ENCODE peak calls at places on chromosome 1, in nine cellular contexts. E is IMR-90, F is lower leg skin, Y is adrenal gland, G is stomach, C is heart left ventricle, A is K562, H is suprapubic skin, L is prostate gland. B is an unnamed sample.

GRCh38 chr1:153535664-153536585 is at the start of gene S100A6:
- DNase-seq in A (no peak), L (peak; percentile 82), G (peak; percentile 81), E (peak; percentile 89), H (peak; percentile 96), F (peak; percentile 90), C (peak; percentile 93), Y (peak; percentile 81), B (peak; percentile 83)

GRCh38 chr1:12565966-12566352 is 52.1 kb downstream of the DHRS3 start:
- DNase-seq in L (no peak), G (no peak), F (no peak), A (no peak), C (peak; percentile 28), H (no peak), E (no peak), Y (no peak), B (no peak)

GRCh38 chr1:53638641-53639035 is 100.3 kb downstream of the GLIS1 start:
- DNase-seq in F (no peak), Y (no peak), H (peak; percentile 55), A (no peak), E (no peak), G (peak; percentile 24), L (no peak), C (no peak), B (no peak)

GRCh38 chr1:32619701-32620485 is 30.5 kb downstream of the ZBTB8OS start:
- DNase-seq in A (no peak), H (no peak), Y (no peak), L (no peak), F (no peak), E (peak; percentile 29), C (no peak), G (no peak), B (no peak)

GRCh38 chr1:2975466-2976179 is 45.6 kb upstream of the ACTRT2 start:
- DNase-seq in H (peak; percentile 39), Y (no peak), L (no peak), E (no peak), G (peak; percentile 22), A (no peak), C (no peak), F (no peak), B (no peak)

GRCh38 chr1:212450331-212450881 is 17.7 kb downstream of the NENF start:
- DNase-seq in C (peak; percentile 71), E (no peak), Y (no peak), G (no peak), F (no peak), L (no peak), A (no peak), H (no peak), B (no peak)

GRCh38 chr1:204242920-204243319 is 29.1 kb upstream of the GOLT1A start:
- DNase-seq in H (no peak), C (no peak), G (no peak), F (no peak), A (no peak), L (no peak), E (no peak), Y (no peak), B (no peak)

GRCh38 chr1:221099747-221100146 is 220.5 kb downstream of the HLX start:
- DNase-seq in E (no peak), L (no peak), A (no peak), Y (no peak), C (no peak), H (no peak), F (no peak), G (no peak), B (no peak)

GRCh38 chr1:37477946-37478345 is 3.6 kb downstream of the ZC3H12A start:
- DNase-seq in F (no peak), A (no peak), E (no peak), C (no peak), Y (peak; percentile 28), L (no peak), H (no peak), G (no peak), B (no peak)

GRCh38 chr1:7755448-7755847 is 15.6 kb upstream of the VAMP3 start:
- DNase-seq in C (no peak), A (peak; percentile 29), F (no peak), G (no peak), H (no peak), E (peak; percentile 15), L (no peak), Y (no peak), B (no peak)

GRCh38 chr1:62995173-62995572 is 211.2 kb downstream of the ATG4C start:
- DNase-seq in G (no peak), L (no peak), H (no peak), F (no peak), Y (no peak), C (no peak), E (no peak), A (no peak), B (no peak)

GRCh38 chr1:15758537-15758936 is at the start of gene FBLIM1:
- DNase-seq in G (no peak), L (peak; percentile 48), E (no peak), C (peak; percentile 50), Y (no peak), H (no peak), A (peak; percentile 39), F (no peak), B (no peak)

GRCh38 chr1:197981546-197981945 is 64.4 kb downstream of the LHX9 start:
- DNase-seq in C (no peak), F (no peak), E (no peak), L (no peak), G (no peak), H (no peak), A (no peak), Y (no peak), B (no peak)

GRCh38 chr1:31564606-31564989 is 11.7 kb upstream of the TINAGL1 start:
- DNase-seq in C (no peak), G (no peak), L (no peak), H (no peak), E (no peak), F (no peak), A (peak; percentile 4), Y (no peak), B (no peak)

GRCh38 chr1:229844675-229845074 is 218.6 kb downstream of the URB2 start:
- DNase-seq in G (peak; percentile 29), Y (no peak), A (no peak), L (peak; percentile 91), C (no peak), H (no peak), E (no peak), F (peak; percentile 34), B (no peak)

DNA sequence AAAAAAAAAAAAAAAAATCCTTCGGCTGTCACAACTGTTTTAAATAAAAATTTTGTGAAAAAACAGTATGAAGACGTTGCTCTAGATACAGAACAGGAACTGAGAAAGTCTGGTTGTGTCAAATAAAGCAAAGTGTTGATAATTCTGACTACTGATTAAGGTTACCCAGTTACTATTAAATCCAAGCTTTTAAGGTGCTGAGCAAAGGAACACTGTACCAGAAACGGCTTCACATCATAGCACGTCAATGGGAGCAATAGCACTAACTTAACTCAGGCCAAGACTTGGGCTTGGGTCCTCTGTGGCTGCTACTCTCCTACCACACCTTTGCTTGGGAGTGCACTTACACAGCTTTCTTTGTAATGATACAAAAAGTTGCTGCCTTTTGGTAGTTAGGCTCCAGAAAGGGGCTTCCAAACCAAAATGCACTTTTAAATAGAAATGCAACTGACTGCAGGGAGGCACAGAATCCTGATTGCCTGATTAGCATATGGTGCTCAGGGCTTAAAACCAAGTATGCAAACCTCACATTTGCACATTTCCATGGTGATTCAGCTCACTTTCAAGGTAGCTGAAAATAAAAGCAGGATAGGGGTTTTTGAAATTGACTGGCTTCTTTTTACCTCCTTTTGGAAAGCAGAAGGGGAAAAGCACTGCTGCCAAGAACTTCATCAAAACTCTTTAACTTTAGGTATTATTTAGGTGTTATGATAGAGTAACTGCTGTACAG is 6.3 kb downstream of the MCL1 start:
- DNase-seq in C (no peak), G (no peak), Y (no peak), E (no peak), F (no peak), A (no peak), H (no peak), L (no peak), B (no peak)
- TF ChIP-seq POLR2A in C (no peak), G (no peak), Y (no peak), E (peak; percentile 85), F (no peak), A (peak; percentile 16), H (no peak), L (no peak), B (peak; percentile 59)

GRCh38 chr1:89843279-89844121 is 22.7 kb downstream of the LRRC8D start:
- DNase-seq in A (no peak), E (peak; percentile 66), G (peak; percentile 72), Y (peak; percentile 78), L (peak; percentile 58), H (peak; percentile 70), C (peak; percentile 73), F (peak; percentile 44), B (peak; percentile 85)
- TF ChIP-seq POLR2A in A (no peak), E (peak; percentile 34), G (no peak), Y (peak; percentile 38), L (no peak), H (no peak), C (no peak), F (no peak), B (peak; percentile 70)

GRCh38 chr1:9397047-9397446 is 104.4 kb downstream of the SPSB1 start:
- DNase-seq in H (no peak), Y (no peak), F (no peak), E (no peak), G (no peak), A (no peak), L (no peak), C (no peak), B (no peak)

GRCh38 chr1:9395031-9395430 is 102.3 kb downstream of the SPSB1 start:
- DNase-seq in L (no peak), C (no peak), G (no peak), A (no peak), E (no peak), H (no peak), Y (no peak), F (no peak), B (no peak)

GRCh38 chr1:9389969-9390368 is 97.3 kb downstream of the SPSB1 start:
- DNase-seq in A (no peak), E (no peak), Y (no peak), H (no peak), C (no peak), G (no peak), L (no peak), F (no peak), B (no peak)

GRCh38 chr1:9391620-9392019 is 98.9 kb downstream of the SPSB1 start:
- DNase-seq in H (no peak), C (no peak), G (no peak), Y (no peak), F (no peak), A (no peak), L (no peak), E (no peak), B (no peak)

DNA sequence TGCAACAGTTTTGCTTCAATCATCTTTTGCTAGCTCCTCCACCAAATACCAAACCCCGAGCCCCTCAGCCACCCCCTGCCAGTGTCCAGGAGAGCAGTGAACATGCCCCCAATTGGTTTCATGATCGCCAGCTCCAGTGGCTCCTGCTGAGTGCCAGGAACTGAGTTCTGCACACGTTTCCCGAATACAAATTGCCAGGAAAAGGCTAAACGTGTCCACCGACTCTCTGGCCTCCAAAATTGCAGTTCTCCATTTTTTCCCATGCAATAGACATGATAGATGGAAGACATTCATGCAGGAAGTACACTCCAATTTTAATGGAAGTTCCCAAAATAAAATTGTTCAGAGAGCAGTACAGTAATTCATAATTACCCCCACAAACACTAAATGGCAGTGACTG is 101.3 kb downstream of the SPSB1 start:
- DNase-seq in G (no peak), E (no peak), L (no peak), H (no peak), C (no peak), A (no peak), F (no peak), Y (no peak), B (no peak)
- TF ChIP-seq POLR2A in G (no peak), E (no peak), L (no peak), H (no peak), C (no peak), A (no peak), F (no peak), Y (no peak), B (no peak)

GRCh38 chr1:205356424-205357151 is at the start of gene KLHDC8A:
- DNase-seq in L (no peak), G (no peak), E (no peak), F (no peak), H (no peak), C (no peak), Y (peak; percentile 42), A (no peak), B (no peak)
- TF ChIP-seq POLR2A in L (no peak), G (no peak), E (no peak), F (no peak), H (no peak), C (no peak), Y (peak; percentile 22), A (no peak), B (no peak)

B was measured in erythroblast.